ENCODE peak calls at places on chromosomes 6 and 20, in five cellular contexts. Z is uterus, X is body of pancreas, Y is thyroid gland, R is pancreas. P is an unnamed sample.

GRCh38 chr6:168778201-168778600 is 337.2 kb downstream of the SMOC2 start:
- DNase-seq in Z (peak), X (peak), Y (no peak), R (no peak), P (peak)

GRCh38 chr20:49700411-49701185 is 13.1 kb downstream of the B4GALT5 start:
- DNase-seq in Z (no peak), X (no peak), Y (no peak), R (no peak), P (no peak)

GRCh38 chr20:914727-915498 is 1.2 kb downstream of the ANGPT4 start:
- DNase-seq in Z (no peak), X (no peak), Y (peak), R (no peak), P (no peak)

GRCh38 chr6:55678330-55679224 is 99.6 kb upstream of the HMGCLL1 start:
- DNase-seq in Z (no peak), X (no peak), Y (no peak), R (no peak), P (no peak)

GRCh38 chr20:24873015-24873620 is 76.0 kb upstream of the CST7 start:
- DNase-seq in Z (no peak), X (no peak), Y (peak), R (no peak), P (no peak)

GRCh38 chr6:121437861-121438651 is 2.6 kb downstream of the GJA1 start:
- DNase-seq in Z (no peak), X (peak), Y (peak), R (no peak), P (peak)

GRCh38 chr6:137697267-137697938 is 169.7 kb upstream of the TNFAIP3 start:
- DNase-seq in Z (no peak), X (peak), Y (peak), R (peak), P (no peak)

GRCh38 chr6:111589366-111589765 is 16.3 kb downstream of the TRAF3IP2 start:
- DNase-seq in Z (peak), X (no peak), Y (no peak), R (no peak), P (no peak)

GRCh38 chr6:141561154-141561553 is 571.6 kb upstream of the GJE1 start:
- DNase-seq in Z (no peak), X (no peak), Y (no peak), R (no peak), P (no peak)

GRCh38 chr20:38171301-38172010 is 6.4 kb upstream of the TGM2 start:
- DNase-seq in Z (no peak), X (no peak), Y (no peak), R (no peak), P (no peak)

GRCh38 chr6:71082033-71082620 is 125.3 kb upstream of the B3GAT2 start:
- DNase-seq in Z (no peak), X (no peak), Y (no peak), R (no peak), P (no peak)

GRCh38 chr6:119633461-119633860 is 283.9 kb upstream of the MAN1A1 start:
- DNase-seq in Z (no peak), X (no peak), Y (no peak), R (no peak), P (no peak)

GRCh38 chr6:61809004-61809595 is 476.9 kb downstream of the KHDRBS2 start:
- DNase-seq in Z (no peak), X (no peak), Y (no peak), R (no peak), P (no peak)

GRCh38 chr6:128280960-128281359 is 239.4 kb downstream of the PTPRK start:
- DNase-seq in Z (no peak), X (no peak), Y (no peak), R (no peak), P (no peak)

GRCh38 chr6:16654703-16655102 is 106.6 kb downstream of the ATXN1 start:
- DNase-seq in Z (no peak), X (no peak), Y (no peak), R (no peak), P (no peak)

GRCh38 chr20:47332381-47333206 is 23.9 kb downstream of the ZMYND8 start:
- DNase-seq in Z (no peak), X (no peak), Y (no peak), R (no peak), P (no peak)

GRCh38 chr6:113699239-113699638 is 157.9 kb upstream of the MARCKS start:
- DNase-seq in Z (no peak), X (no peak), Y (no peak), R (no peak), P (no peak)

GRCh38 chr6:48535569-48535968 is 424.6 kb upstream of the PTCHD4 start:
- DNase-seq in Z (no peak), X (no peak), Y (no peak), R (no peak), P (no peak)

GRCh38 chr6:155528982-155529453 is 73.4 kb upstream of the NOX3 start:
- DNase-seq in Z (no peak), X (no peak), Y (no peak), R (no peak), P (peak)

GRCh38 chr20:40506567-40506966 is 182.5 kb downstream of the MAFB start:
- DNase-seq in Z (peak), X (peak), Y (peak), R (peak), P (peak)

GRCh38 chr6:148760568-148761531 is 14.0 kb downstream of the UST start:
- DNase-seq in Z (peak), X (no peak), Y (peak), R (peak), P (peak)

GRCh38 chr6:139250296-139251274 is 41.2 kb downstream of the TXLNB start:
- DNase-seq in Z (peak), X (peak), Y (peak), R (no peak), P (peak)

GRCh38 chr6:22248513-22249308 is 48.1 kb downstream of the PRL start:
- DNase-seq in Z (no peak), X (no peak), Y (no peak), R (no peak), P (no peak)

GRCh38 chr6:29517245-29517644 is 29.5 kb upstream of the MAS1L start:
- DNase-seq in Z (no peak), X (no peak), Y (no peak), R (no peak), P (no peak)

GRCh38 chr20:21177767-21178166 is 51.9 kb downstream of the KIZ start:
- DNase-seq in Z (no peak), X (no peak), Y (no peak), R (no peak), P (no peak)

GRCh38 chr6:39225543-39225942 is 3.7 kb downstream of the KCNK5 start:
- DNase-seq in Z (no peak), X (no peak), Y (peak), R (no peak), P (no peak)

GRCh38 chr20:17281478-17281877 is 54.6 kb downstream of the PCSK2 start:
- DNase-seq in Z (no peak), X (peak), Y (peak), R (no peak), P (no peak)

GRCh38 chr6:89475634-89476033 is 42.7 kb downstream of the ANKRD6 start:
- DNase-seq in Z (no peak), X (no peak), Y (peak), R (no peak), P (no peak)

GRCh38 chr6:91042656-91043055 is 455.8 kb upstream of the MAP3K7 start:
- DNase-seq in Z (no peak), X (no peak), Y (no peak), R (no peak), P (no peak)

GRCh38 chr6:113190170-113190569 is 667.0 kb upstream of the MARCKS start:
- DNase-seq in Z (no peak), X (no peak), Y (peak), R (no peak), P (no peak)

GRCh38 chr20:25364180-25364788 is 26.4 kb downstream of the ABHD12 start:
- DNase-seq in Z (no peak), X (no peak), Y (no peak), R (no peak), P (no peak)

GRCh38 chr6:34131326-34132081 is 14.4 kb downstream of the GRM4 start:
- DNase-seq in Z (no peak), X (no peak), Y (no peak), R (no peak), P (no peak)

GRCh38 chr6:154156135-154156948 is 117.3 kb downstream of the OPRM1 start:
- DNase-seq in Z (no peak), X (peak), Y (peak), R (no peak), P (no peak)

GRCh38 chr6:16681260-16681873 is 79.9 kb downstream of the ATXN1 start:
- DNase-seq in Z (no peak), X (no peak), Y (peak), R (no peak), P (no peak)

GRCh38 chr6:116072368-116072767 is 11.7 kb upstream of the FRK start:
- DNase-seq in Z (no peak), X (no peak), Y (no peak), R (no peak), P (no peak)

GRCh38 chr6:84462697-84463096 is 235.3 kb upstream of the CEP162 start:
- DNase-seq in Z (no peak), X (no peak), Y (no peak), R (no peak), P (no peak)

GRCh38 chr20:23106271-23106851 is 20.2 kb upstream of the CD93 start:
- DNase-seq in Z (no peak), X (no peak), Y (no peak), R (no peak), P (peak)

DNA sequence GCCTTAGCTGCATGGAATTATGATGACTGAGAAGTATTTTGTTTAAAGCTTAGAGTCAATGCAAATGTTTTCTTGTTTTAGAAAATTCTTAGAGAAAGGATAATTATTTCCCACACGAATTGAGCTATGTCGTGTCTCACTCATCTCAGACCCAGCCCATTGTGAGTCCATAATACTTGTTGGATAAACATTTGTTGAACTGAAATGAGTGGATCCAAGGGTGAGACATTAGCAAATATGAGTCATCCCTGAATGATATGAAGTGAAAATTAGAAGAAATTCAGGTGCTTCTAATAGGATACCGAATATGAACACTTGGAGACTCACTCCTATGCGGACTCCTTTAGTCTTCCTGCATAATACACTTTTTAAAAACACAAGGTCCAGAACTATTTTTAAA is 41.6 kb upstream of the ARMC2 start:
- DNase-seq in Z (no peak), X (no peak), Y (no peak), R (no peak), P (no peak)
- TF ChIP-seq CTCF in Z (no peak), X (no peak), Y (no peak), R (no peak), P (no peak)

GRCh38 chr20:15603978-15604377 is 969.3 kb downstream of the KIF16B start:
- DNase-seq in Z (no peak), X (no peak), Y (no peak), R (no peak), P (no peak)

GRCh38 chr20:15599961-15600360 is 973.3 kb downstream of the KIF16B start:
- DNase-seq in Z (no peak), X (no peak), Y (peak), R (no peak), P (no peak)

GRCh38 chr20:15603501-15603900 is 969.7 kb downstream of the KIF16B start:
- DNase-seq in Z (no peak), X (no peak), Y (no peak), R (no peak), P (no peak)

GRCh38 chr20:15600565-15600964 is 972.7 kb downstream of the KIF16B start:
- DNase-seq in Z (no peak), X (no peak), Y (no peak), R (no peak), P (no peak)

DNA sequence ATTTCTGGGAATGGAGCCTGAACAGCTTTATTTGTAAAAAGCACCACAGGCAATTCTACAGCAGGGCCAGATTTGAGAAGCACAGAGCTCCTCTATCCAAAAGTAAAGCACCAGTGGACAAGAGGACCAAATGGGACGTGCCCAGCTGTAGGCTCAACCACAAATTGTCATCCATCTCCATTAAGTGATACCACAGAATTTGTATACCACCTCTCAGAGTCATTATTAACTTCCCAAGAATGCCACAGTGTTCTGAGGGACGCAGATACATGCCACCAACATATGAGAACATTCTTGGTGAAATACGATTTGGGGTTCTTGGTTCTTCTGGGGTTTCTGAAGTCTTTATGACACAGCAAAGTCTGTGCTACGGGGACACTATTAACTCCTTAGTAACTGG is 968.8 kb downstream of the KIF16B start:
- DNase-seq in Z (no peak), X (no peak), Y (no peak), R (no peak), P (no peak)
- H3K27ac ChIP-seq in Z (no peak), X (no peak), Y (no peak), R (no peak), P (no peak)

GRCh38 chr6:26054937-26055669 is 32.1 kb upstream of the HFE start:
- DNase-seq in Z (peak), X (peak), Y (peak), R (peak), P (peak)
- TF ChIP-seq CTCF in Z (peak), X (no peak), Y (peak), R (no peak), P (no peak)

GRCh38 chr6:110564703-110565421 is 88.4 kb upstream of the SLC22A16 start:
- DNase-seq in Z (no peak), X (no peak), Y (no peak), R (no peak), P (no peak)
- H3K27ac ChIP-seq in Z (no peak), X (no peak), Y (no peak), R (no peak), P (no peak)